ENCODE peak calls at places on chromosomes 6 and 20, in nine cellular contexts. P, C, G, H, E, Y, M, K and O are unnamed samples.

GRCh38 chr20:667351-668034 is 8.1 kb downstream of the SCRT2 start:
- DNase-seq in P (peak), C (peak), G (peak), H (peak), E (no peak), Y (peak), M (no peak), K (peak), O (peak)

GRCh38 chr6:51464956-51465355 is 622.5 kb downstream of the PKHD1 start:
- DNase-seq in P (no peak), C (no peak), G (no peak), H (no peak), E (no peak), Y (no peak), M (no peak), K (no peak), O (no peak)

GRCh38 chr6:139931746-139932145 is 557.3 kb upstream of the CITED2 start:
- DNase-seq in P (no peak), C (no peak), G (no peak), H (no peak), E (no peak), Y (no peak), M (no peak), K (no peak), O (no peak)

GRCh38 chr6:75223461-75223860 is 17.6 kb upstream of the COL12A1 start:
- DNase-seq in P (no peak), C (no peak), G (no peak), H (no peak), E (no peak), Y (no peak), M (no peak), K (no peak), O (no peak)

GRCh38 chr6:66478705-66479104 is 771.7 kb upstream of the EYS start:
- DNase-seq in P (no peak), C (no peak), G (no peak), H (no peak), E (no peak), Y (no peak), M (no peak), K (no peak), O (no peak)

GRCh38 chr6:130558131-130558530 is 192.3 kb downstream of the TMEM200A start:
- DNase-seq in P (no peak), C (no peak), G (no peak), H (no peak), E (no peak), Y (no peak), M (no peak), K (no peak), O (no peak)

GRCh38 chr6:85436408-85436807 is 13.5 kb upstream of the NT5E start:
- DNase-seq in P (no peak), C (no peak), G (no peak), H (no peak), E (no peak), Y (no peak), M (no peak), K (no peak), O (no peak)

GRCh38 chr6:34370371-34370770 is 22.1 kb downstream of the NUDT3 start:
- DNase-seq in P (no peak), C (no peak), G (peak), H (no peak), E (no peak), Y (no peak), M (peak), K (no peak), O (no peak)

GRCh38 chr6:151239603-151240035 is at the start of gene AKAP12:
- DNase-seq in P (no peak), C (no peak), G (peak), H (peak), E (peak), Y (peak), M (peak), K (no peak), O (peak)

DNA sequence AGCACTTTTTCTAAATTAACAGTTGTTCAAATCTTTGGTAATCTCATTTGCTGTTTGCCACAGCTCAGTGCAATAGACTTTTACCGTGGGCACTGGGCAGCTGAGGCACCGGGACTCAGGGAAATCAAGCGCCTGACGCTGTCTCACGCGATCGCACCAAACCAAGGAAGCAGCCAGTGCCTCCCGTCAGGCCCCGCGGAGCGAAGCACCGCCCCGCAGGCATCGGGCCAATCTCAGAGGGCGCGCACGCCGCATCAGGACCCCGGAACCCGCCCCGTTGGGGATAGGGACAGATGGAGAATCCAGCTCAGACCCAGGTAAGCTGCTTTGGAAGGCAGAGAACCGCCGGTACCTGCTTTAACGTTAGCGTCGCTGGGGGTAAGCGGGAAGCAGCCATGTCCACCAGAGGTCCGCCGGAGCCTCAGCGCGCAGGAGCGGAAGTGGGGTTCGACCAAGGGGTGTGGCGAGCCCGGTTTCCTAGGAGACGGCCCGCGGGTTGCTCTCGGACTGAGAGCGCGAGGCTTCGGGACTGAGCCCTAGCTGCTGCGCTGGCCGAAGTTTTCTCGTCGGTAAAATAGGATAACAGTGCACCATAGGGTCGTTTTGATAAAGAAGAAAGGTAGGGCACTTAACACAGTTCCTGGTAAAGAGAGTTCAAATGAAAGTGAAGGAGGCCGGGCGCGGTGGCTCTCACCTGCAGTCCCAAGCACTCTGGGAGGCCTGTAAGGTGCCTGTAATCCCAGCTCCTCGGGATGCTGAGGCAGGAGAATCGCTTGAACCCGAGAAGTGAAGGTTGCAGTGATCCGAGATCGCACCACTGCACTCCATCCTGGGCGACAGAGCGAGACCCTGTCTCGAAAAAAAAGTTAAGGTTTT is at the start of gene LYRM2:
- DNase-seq in P (peak), C (peak), G (peak), H (peak), E (peak), Y (peak), M (peak), K (peak), O (peak)
- TF ChIP-seq CTCF in P (no peak), C (peak), G (no peak), H (no peak), E (peak), Y (no peak), M (no peak), K (no peak), O (peak)

GRCh38 chr6:2732503-2733089 is 18.1 kb downstream of the MYLK4 start:
- DNase-seq in P (no peak), C (no peak), G (no peak), H (no peak), E (no peak), Y (no peak), M (no peak), K (no peak), O (no peak)
- TF ChIP-seq CTCF in P (no peak), C (no peak), G (no peak), H (no peak), E (no peak), Y (no peak), M (no peak), K (no peak), O (no peak)

GRCh38 chr20:50278684-50279531 is 88.3 kb downstream of the CEBPB start:
- DNase-seq in P (peak), C (no peak), G (peak), H (peak), E (peak), Y (peak), M (peak), K (no peak), O (no peak)
- TF ChIP-seq CTCF in P (peak), C (peak), G (peak), H (no peak), E (peak), Y (no peak), M (peak), K (no peak), O (no peak)

GRCh38 chr6:160035693-160036330 is 66.9 kb downstream of the IGF2R start:
- DNase-seq in P (no peak), C (no peak), G (no peak), H (no peak), E (no peak), Y (no peak), M (no peak), K (no peak), O (no peak)

GRCh38 chr6:160034346-160034930 is 65.6 kb downstream of the IGF2R start:
- DNase-seq in P (no peak), C (no peak), G (peak), H (no peak), E (no peak), Y (no peak), M (no peak), K (no peak), O (no peak)

GRCh38 chr6:160036790-160037206 is 67.9 kb downstream of the IGF2R start:
- DNase-seq in P (no peak), C (peak), G (peak), H (no peak), E (no peak), Y (no peak), M (peak), K (no peak), O (no peak)

GRCh38 chr6:160035241-160035640 is 66.4 kb downstream of the IGF2R start:
- DNase-seq in P (no peak), C (no peak), G (no peak), H (no peak), E (no peak), Y (no peak), M (no peak), K (no peak), O (no peak)

GRCh38 chr6:160036331-160036695 is 67.4 kb downstream of the IGF2R start:
- DNase-seq in P (no peak), C (no peak), G (no peak), H (no peak), E (no peak), Y (no peak), M (no peak), K (no peak), O (no peak)
- TF ChIP-seq CTCF in P (no peak), C (no peak), G (no peak), H (no peak), E (no peak), Y (no peak), M (no peak), K (no peak), O (no peak)

DNA sequence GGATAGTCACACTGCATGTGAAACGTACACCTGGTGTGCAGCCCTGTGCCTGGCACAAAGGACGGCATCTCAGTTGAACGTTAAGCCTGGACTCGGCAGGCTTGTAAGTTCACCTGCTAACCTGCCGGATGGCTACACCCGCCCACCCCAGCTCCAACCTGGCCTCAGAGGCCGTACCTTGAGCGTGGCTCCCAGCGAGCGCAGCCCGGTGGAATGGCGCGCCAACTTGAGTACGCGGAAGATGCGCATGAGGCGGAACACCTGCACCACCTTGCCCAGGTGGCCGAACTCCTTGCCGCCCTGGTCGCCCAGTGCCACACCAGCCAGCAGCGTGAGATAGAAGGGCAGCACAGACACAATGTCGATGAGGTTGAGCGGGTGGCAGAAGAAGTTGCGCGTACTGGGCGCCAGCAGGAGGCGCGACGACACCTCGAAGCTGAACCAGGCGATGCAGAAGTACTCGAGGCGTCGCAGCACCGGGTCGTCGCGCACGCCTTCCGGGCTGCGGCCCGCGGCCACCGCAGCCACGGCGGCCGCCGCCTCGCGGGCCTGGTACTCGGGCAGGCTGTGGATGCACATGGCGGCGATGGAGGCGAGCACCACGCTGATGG is 3.3 kb downstream of the KCNS1 start:
- DNase-seq in P (peak), C (no peak), G (no peak), H (no peak), E (no peak), Y (peak), M (no peak), K (peak), O (no peak)
- TF ChIP-seq CTCF in P (peak), C (peak), G (no peak), H (no peak), E (no peak), Y (peak), M (no peak), K (peak), O (no peak)

DNA sequence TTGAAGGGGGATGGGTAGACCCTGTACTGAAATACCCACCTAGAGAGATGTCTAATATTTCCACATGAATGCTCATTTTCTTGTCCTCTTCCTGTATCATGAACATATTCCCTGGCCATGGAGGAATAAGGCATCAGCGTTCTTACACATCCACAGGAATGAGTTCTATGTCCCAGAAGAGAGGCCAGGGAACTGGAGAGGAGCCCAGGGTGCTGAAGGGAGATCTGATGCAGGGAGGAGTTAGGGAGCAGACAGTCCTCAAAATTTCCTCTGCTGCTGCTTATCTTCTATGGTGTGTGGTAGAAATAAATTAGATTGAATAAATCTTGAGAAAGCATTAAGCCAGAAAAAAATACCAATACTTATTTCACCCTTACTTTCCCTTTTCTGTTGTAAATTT is 295.0 kb downstream of the KCNQ5 start:
- DNase-seq in P (no peak), C (no peak), G (no peak), H (no peak), E (no peak), Y (no peak), M (no peak), K (no peak), O (no peak)
- TF ChIP-seq CTCF in P (no peak), C (no peak), G (no peak), H (no peak), E (no peak), Y (no peak), M (no peak), K (no peak), O (no peak)

GRCh38 chr6:40672118-40672517 is 85.0 kb upstream of the LRFN2 start:
- DNase-seq in P (no peak), C (no peak), G (no peak), H (no peak), E (no peak), Y (peak), M (no peak), K (no peak), O (no peak)
- TF ChIP-seq CTCF in P (no peak), C (no peak), G (peak), H (peak), E (no peak), Y (peak), M (no peak), K (no peak), O (peak)

GRCh38 chr6:111480988-111481830 is 1.8 kb downstream of the REV3L start:
- DNase-seq in P (no peak), C (no peak), G (no peak), H (no peak), E (no peak), Y (no peak), M (no peak), K (no peak), O (no peak)

GRCh38 chr6:111477481-111477938 is 5.5 kb downstream of the REV3L start:
- DNase-seq in P (no peak), C (no peak), G (no peak), H (no peak), E (no peak), Y (peak), M (no peak), K (peak), O (no peak)

GRCh38 chr6:111481836-111482235 is 1.2 kb downstream of the REV3L start:
- DNase-seq in P (no peak), C (no peak), G (no peak), H (no peak), E (no peak), Y (no peak), M (no peak), K (no peak), O (no peak)

GRCh38 chr6:111478064-111478476 is 4.9 kb downstream of the REV3L start:
- DNase-seq in P (no peak), C (peak), G (no peak), H (no peak), E (no peak), Y (no peak), M (no peak), K (no peak), O (no peak)

GRCh38 chr6:111478749-111479148 is 4.3 kb downstream of the REV3L start:
- DNase-seq in P (no peak), C (peak), G (no peak), H (peak), E (no peak), Y (peak), M (no peak), K (peak), O (no peak)
- TF ChIP-seq CTCF in P (peak), C (peak), G (peak), H (peak), E (no peak), Y (peak), M (no peak), K (peak), O (no peak)

GRCh38 chr6:11243861-11244260 is 11.4 kb upstream of the NEDD9 start:
- DNase-seq in P (no peak), C (no peak), G (no peak), H (no peak), E (no peak), Y (no peak), M (no peak), K (no peak), O (no peak)

GRCh38 chr6:11244387-11245126 is 12.1 kb upstream of the NEDD9 start:
- DNase-seq in P (no peak), C (no peak), G (no peak), H (no peak), E (no peak), Y (no peak), M (no peak), K (no peak), O (no peak)

GRCh38 chr6:11241154-11241792 is 8.8 kb upstream of the NEDD9 start:
- DNase-seq in P (no peak), C (no peak), G (no peak), H (no peak), E (no peak), Y (no peak), M (no peak), K (no peak), O (no peak)

GRCh38 chr6:11242709-11243108 is 10.2 kb upstream of the NEDD9 start:
- DNase-seq in P (no peak), C (no peak), G (no peak), H (no peak), E (no peak), Y (no peak), M (no peak), K (no peak), O (no peak)

DNA sequence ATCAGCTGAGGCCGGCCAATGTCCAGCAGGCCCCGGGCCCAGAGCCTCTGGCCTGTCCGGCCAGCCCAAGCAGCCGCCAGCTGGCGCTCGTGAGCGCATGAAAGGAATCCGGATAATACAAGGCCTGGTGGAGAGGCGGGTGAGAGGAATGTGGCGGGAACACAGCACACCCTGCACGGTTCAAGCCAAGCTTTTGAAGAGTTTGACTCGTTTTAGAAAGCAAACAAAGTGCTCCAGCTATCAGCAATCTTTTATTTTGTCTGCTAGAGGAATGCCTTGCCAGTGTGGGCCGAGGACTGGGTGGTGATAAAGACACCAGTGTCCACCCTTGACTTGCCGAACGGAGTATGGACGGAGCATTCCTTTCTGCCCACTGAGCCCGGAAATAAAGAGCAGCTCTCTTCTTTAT is 9.3 kb upstream of the NEDD9 start:
- DNase-seq in P (peak), C (peak), G (peak), H (peak), E (peak), Y (peak), M (no peak), K (no peak), O (peak)
- TF ChIP-seq CTCF in P (peak), C (peak), G (peak), H (peak), E (peak), Y (peak), M (no peak), K (no peak), O (peak)